ENCODE peak calls at places on chromosome 4, in ten cellular contexts. One of them, this sample, is unnamed.

GRCh38 chr4:41719417-41719816 is 29.1 kb downstream of the PHOX2B start:
- DNase-seq in HFF-Myc: no peak
- DNase-seq in BJ: no peak
- DNase-seq in right cardiac atrium: no peak
- DNase-seq in breast epithelium: no peak
- DNase-seq in MM.1S: no peak
- DNase-seq in NB4: no peak
- DNase-seq in astrocyte of the spinal cord: no peak
- DNase-seq in adrenal gland: no peak
- DNase-seq in heart left ventricle: no peak
- DNase-seq in this sample: no peak

GRCh38 chr4:10783351-10783750 is 98.8 kb upstream of the CLNK start:
- DNase-seq in NB4: no peak
- DNase-seq in adrenal gland: no peak
- DNase-seq in MM.1S: no peak
- DNase-seq in right cardiac atrium: no peak
- DNase-seq in breast epithelium: no peak
- DNase-seq in BJ: no peak
- DNase-seq in HFF-Myc: peak; percentile 10
- DNase-seq in heart left ventricle: no peak
- DNase-seq in astrocyte of the spinal cord: peak; percentile 83
- DNase-seq in this sample: peak; percentile 76

GRCh38 chr4:164509951-164510350 is 244.0 kb upstream of the SMIM31 start:
- DNase-seq in NB4: peak; percentile 61
- DNase-seq in right cardiac atrium: no peak
- DNase-seq in heart left ventricle: no peak
- DNase-seq in astrocyte of the spinal cord: no peak
- DNase-seq in adrenal gland: no peak
- DNase-seq in breast epithelium: no peak
- DNase-seq in MM.1S: no peak
- DNase-seq in BJ: no peak
- DNase-seq in HFF-Myc: no peak
- DNase-seq in this sample: no peak

GRCh38 chr4:28225005-28225404 is 1364.4 kb downstream of the STIM2 start:
- DNase-seq in right cardiac atrium: no peak
- DNase-seq in astrocyte of the spinal cord: peak; percentile 26
- DNase-seq in HFF-Myc: peak; percentile 14
- DNase-seq in NB4: peak; percentile 33
- DNase-seq in BJ: no peak
- DNase-seq in breast epithelium: no peak
- DNase-seq in MM.1S: peak; percentile 35
- DNase-seq in heart left ventricle: no peak
- DNase-seq in adrenal gland: no peak
- DNase-seq in this sample: no peak

GRCh38 chr4:173490817-173491518 is 39.1 kb downstream of the HAND2 start:
- DNase-seq in HFF-Myc: peak; percentile 41
- DNase-seq in NB4: peak; percentile 77
- DNase-seq in astrocyte of the spinal cord: peak; percentile 68
- DNase-seq in right cardiac atrium: no peak
- DNase-seq in MM.1S: no peak
- DNase-seq in breast epithelium: no peak
- DNase-seq in BJ: no peak
- DNase-seq in adrenal gland: no peak
- DNase-seq in heart left ventricle: no peak
- DNase-seq in this sample: no peak

GRCh38 chr4:186624951-186625350 is 69.6 kb upstream of the MTNR1A start:
- DNase-seq in NB4: no peak
- DNase-seq in MM.1S: no peak
- DNase-seq in breast epithelium: no peak
- DNase-seq in BJ: peak; percentile 89
- DNase-seq in right cardiac atrium: no peak
- DNase-seq in heart left ventricle: no peak
- DNase-seq in astrocyte of the spinal cord: peak; percentile 76
- DNase-seq in HFF-Myc: no peak
- DNase-seq in adrenal gland: no peak
- DNase-seq in this sample: no peak

GRCh38 chr4:95572304-95572991 is 23.7 kb upstream of the UNC5C start:
- DNase-seq in right cardiac atrium: peak; percentile 74
- DNase-seq in astrocyte of the spinal cord: peak; percentile 29
- DNase-seq in adrenal gland: no peak
- DNase-seq in MM.1S: no peak
- DNase-seq in NB4: peak; percentile 69
- DNase-seq in heart left ventricle: peak; percentile 38
- DNase-seq in breast epithelium: peak; percentile 60
- DNase-seq in HFF-Myc: no peak
- DNase-seq in BJ: no peak
- DNase-seq in this sample: no peak

GRCh38 chr4:36385951-36386561 is 104.6 kb downstream of the DTHD1 start:
- DNase-seq in MM.1S: peak; percentile 69
- DNase-seq in right cardiac atrium: no peak
- DNase-seq in BJ: no peak
- DNase-seq in astrocyte of the spinal cord: no peak
- DNase-seq in adrenal gland: no peak
- DNase-seq in HFF-Myc: no peak
- DNase-seq in breast epithelium: no peak
- DNase-seq in NB4: peak; percentile 78
- DNase-seq in heart left ventricle: peak; percentile 16
- DNase-seq in this sample: no peak

GRCh38 chr4:40308528-40309122 is 26.5 kb upstream of the CHRNA9 start:
- DNase-seq in right cardiac atrium: no peak
- DNase-seq in heart left ventricle: no peak
- DNase-seq in adrenal gland: no peak
- DNase-seq in NB4: peak; percentile 30
- DNase-seq in astrocyte of the spinal cord: no peak
- DNase-seq in breast epithelium: no peak
- DNase-seq in MM.1S: no peak
- DNase-seq in HFF-Myc: no peak
- DNase-seq in BJ: no peak
- DNase-seq in this sample: no peak

GRCh38 chr4:40307627-40308497 is 27.3 kb upstream of the CHRNA9 start:
- DNase-seq in astrocyte of the spinal cord: no peak
- DNase-seq in heart left ventricle: peak; percentile 34
- DNase-seq in NB4: peak; percentile 99
- DNase-seq in right cardiac atrium: peak; percentile 56
- DNase-seq in adrenal gland: no peak
- DNase-seq in MM.1S: peak; percentile 93
- DNase-seq in BJ: no peak
- DNase-seq in breast epithelium: no peak
- DNase-seq in HFF-Myc: no peak
- DNase-seq in this sample: no peak

GRCh38 chr4:40310225-40310624 is 24.9 kb upstream of the CHRNA9 start:
- DNase-seq in NB4: no peak
- DNase-seq in astrocyte of the spinal cord: no peak
- DNase-seq in BJ: no peak
- DNase-seq in MM.1S: peak; percentile 3
- DNase-seq in right cardiac atrium: no peak
- DNase-seq in adrenal gland: no peak
- DNase-seq in HFF-Myc: no peak
- DNase-seq in heart left ventricle: no peak
- DNase-seq in breast epithelium: no peak
- DNase-seq in this sample: no peak

GRCh38 chr4:40306991-40307390 is 28.1 kb upstream of the CHRNA9 start:
- DNase-seq in BJ: no peak
- DNase-seq in astrocyte of the spinal cord: no peak
- DNase-seq in MM.1S: peak; percentile 50
- DNase-seq in HFF-Myc: no peak
- DNase-seq in heart left ventricle: no peak
- DNase-seq in right cardiac atrium: no peak
- DNase-seq in adrenal gland: no peak
- DNase-seq in NB4: no peak
- DNase-seq in breast epithelium: no peak
- DNase-seq in this sample: no peak

GRCh38 chr4:40309250-40309774 is 25.8 kb upstream of the CHRNA9 start:
- DNase-seq in BJ: no peak
- DNase-seq in breast epithelium: peak; percentile 92
- DNase-seq in HFF-Myc: peak; percentile 53
- DNase-seq in MM.1S: peak; percentile 89
- DNase-seq in right cardiac atrium: peak; percentile 97
- DNase-seq in astrocyte of the spinal cord: peak; percentile 83
- DNase-seq in NB4: peak; percentile 91
- DNase-seq in heart left ventricle: peak; percentile 86
- DNase-seq in adrenal gland: peak; percentile 87
- DNase-seq in this sample: peak; percentile 71
- H3K4me3 ChIP-seq in BJ: no peak overlapping the region
- H3K4me3 ChIP-seq in breast epithelium: no peak overlapping the region
- H3K4me3 ChIP-seq in HFF-Myc: no peak overlapping the region
- H3K4me3 ChIP-seq in MM.1S: peak overlapping the region; percentile 59
- H3K4me3 ChIP-seq in right cardiac atrium: no peak overlapping the region
- H3K4me3 ChIP-seq in astrocyte of the spinal cord: no peak overlapping the region
- H3K4me3 ChIP-seq in NB4: no peak overlapping the region
- H3K4me3 ChIP-seq in heart left ventricle: no peak overlapping the region
- H3K4me3 ChIP-seq in adrenal gland: no peak overlapping the region
- H3K4me3 ChIP-seq in this sample: peak overlapping the region; percentile 48

DNA sequence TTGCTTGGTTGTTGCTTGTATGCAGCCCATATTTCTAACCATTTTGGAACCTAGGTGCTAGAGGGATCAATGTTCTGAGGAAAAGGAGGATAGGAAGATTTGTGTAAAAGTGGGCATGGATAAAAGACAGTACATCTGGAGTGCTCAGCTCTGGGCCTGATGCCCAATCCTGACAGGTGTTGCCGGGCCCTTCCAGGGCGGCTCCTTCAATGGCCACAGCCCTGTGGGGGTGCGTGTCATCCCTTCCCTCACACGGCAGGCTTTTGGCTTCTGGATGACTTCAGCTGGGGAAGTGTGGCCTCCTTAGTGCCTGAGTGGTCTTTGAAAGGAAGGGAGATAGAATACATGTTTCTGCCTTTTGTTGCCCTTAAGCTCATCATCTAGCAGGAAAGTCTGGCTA is 47.2 kb downstream of the NELFA start:
- DNase-seq in NB4: no peak
- DNase-seq in HFF-Myc: no peak
- DNase-seq in heart left ventricle: no peak
- DNase-seq in right cardiac atrium: no peak
- DNase-seq in astrocyte of the spinal cord: no peak
- DNase-seq in MM.1S: no peak
- DNase-seq in breast epithelium: no peak
- DNase-seq in adrenal gland: no peak
- DNase-seq in BJ: no peak
- DNase-seq in this sample: no peak
- H3K4me3 ChIP-seq in NB4: no peak overlapping the region
- H3K4me3 ChIP-seq in HFF-Myc: no peak overlapping the region
- H3K4me3 ChIP-seq in heart left ventricle: no peak overlapping the region
- H3K4me3 ChIP-seq in right cardiac atrium: no peak overlapping the region
- H3K4me3 ChIP-seq in astrocyte of the spinal cord: no peak overlapping the region
- H3K4me3 ChIP-seq in MM.1S: no peak overlapping the region
- H3K4me3 ChIP-seq in breast epithelium: no peak overlapping the region
- H3K4me3 ChIP-seq in adrenal gland: no peak overlapping the region
- H3K4me3 ChIP-seq in BJ: no peak overlapping the region
- H3K4me3 ChIP-seq in this sample: no peak overlapping the region

GRCh38 chr4:190016369-190017289 is 10.4 kb downstream of the FRG2 start:
- DNase-seq in BJ: no peak
- DNase-seq in astrocyte of the spinal cord: no peak
- DNase-seq in adrenal gland: no peak
- DNase-seq in HFF-Myc: no peak
- DNase-seq in MM.1S: no peak
- DNase-seq in heart left ventricle: no peak
- DNase-seq in NB4: no peak
- DNase-seq in breast epithelium: no peak
- DNase-seq in right cardiac atrium: no peak
- DNase-seq in this sample: peak; percentile 76
- H3K4me3 ChIP-seq in BJ: no peak overlapping the region
- H3K4me3 ChIP-seq in astrocyte of the spinal cord: no peak overlapping the region
- H3K4me3 ChIP-seq in adrenal gland: no peak overlapping the region
- H3K4me3 ChIP-seq in HFF-Myc: no peak overlapping the region
- H3K4me3 ChIP-seq in MM.1S: no peak overlapping the region
- H3K4me3 ChIP-seq in heart left ventricle: no peak overlapping the region
- H3K4me3 ChIP-seq in NB4: no peak overlapping the region
- H3K4me3 ChIP-seq in breast epithelium: no peak overlapping the region
- H3K4me3 ChIP-seq in right cardiac atrium: no peak overlapping the region
- H3K4me3 ChIP-seq in this sample: no peak overlapping the region

GRCh38 chr4:4860381-4860802 is 927 bp downstream of the MSX1 start:
- DNase-seq in HFF-Myc: no peak
- DNase-seq in MM.1S: peak; percentile 30
- DNase-seq in right cardiac atrium: no peak
- DNase-seq in adrenal gland: no peak
- DNase-seq in BJ: no peak
- DNase-seq in astrocyte of the spinal cord: peak; percentile 37
- DNase-seq in NB4: peak; percentile 51
- DNase-seq in heart left ventricle: no peak
- DNase-seq in breast epithelium: no peak
- DNase-seq in this sample: peak; percentile 94

GRCh38 chr4:4860803-4861591 is 1.5 kb downstream of the MSX1 start:
- DNase-seq in BJ: no peak
- DNase-seq in right cardiac atrium: no peak
- DNase-seq in NB4: no peak
- DNase-seq in adrenal gland: no peak
- DNase-seq in HFF-Myc: no peak
- DNase-seq in astrocyte of the spinal cord: peak; percentile 37
- DNase-seq in heart left ventricle: peak; percentile 69
- DNase-seq in MM.1S: no peak
- DNase-seq in breast epithelium: no peak
- DNase-seq in this sample: peak; percentile 98

GRCh38 chr4:4862665-4863482 is 3.4 kb downstream of the MSX1 start:
- DNase-seq in right cardiac atrium: no peak
- DNase-seq in adrenal gland: no peak
- DNase-seq in BJ: no peak
- DNase-seq in heart left ventricle: no peak
- DNase-seq in MM.1S: no peak
- DNase-seq in HFF-Myc: no peak
- DNase-seq in breast epithelium: no peak
- DNase-seq in NB4: no peak
- DNase-seq in astrocyte of the spinal cord: peak; percentile 22
- DNase-seq in this sample: no peak

GRCh38 chr4:4859799-4860380 is 425 bp downstream of the MSX1 start:
- DNase-seq in BJ: no peak
- DNase-seq in adrenal gland: peak; percentile 37
- DNase-seq in right cardiac atrium: no peak
- DNase-seq in astrocyte of the spinal cord: no peak
- DNase-seq in breast epithelium: no peak
- DNase-seq in heart left ventricle: no peak
- DNase-seq in NB4: peak; percentile 51
- DNase-seq in HFF-Myc: no peak
- DNase-seq in MM.1S: peak; percentile 39
- DNase-seq in this sample: peak; percentile 94

DNA sequence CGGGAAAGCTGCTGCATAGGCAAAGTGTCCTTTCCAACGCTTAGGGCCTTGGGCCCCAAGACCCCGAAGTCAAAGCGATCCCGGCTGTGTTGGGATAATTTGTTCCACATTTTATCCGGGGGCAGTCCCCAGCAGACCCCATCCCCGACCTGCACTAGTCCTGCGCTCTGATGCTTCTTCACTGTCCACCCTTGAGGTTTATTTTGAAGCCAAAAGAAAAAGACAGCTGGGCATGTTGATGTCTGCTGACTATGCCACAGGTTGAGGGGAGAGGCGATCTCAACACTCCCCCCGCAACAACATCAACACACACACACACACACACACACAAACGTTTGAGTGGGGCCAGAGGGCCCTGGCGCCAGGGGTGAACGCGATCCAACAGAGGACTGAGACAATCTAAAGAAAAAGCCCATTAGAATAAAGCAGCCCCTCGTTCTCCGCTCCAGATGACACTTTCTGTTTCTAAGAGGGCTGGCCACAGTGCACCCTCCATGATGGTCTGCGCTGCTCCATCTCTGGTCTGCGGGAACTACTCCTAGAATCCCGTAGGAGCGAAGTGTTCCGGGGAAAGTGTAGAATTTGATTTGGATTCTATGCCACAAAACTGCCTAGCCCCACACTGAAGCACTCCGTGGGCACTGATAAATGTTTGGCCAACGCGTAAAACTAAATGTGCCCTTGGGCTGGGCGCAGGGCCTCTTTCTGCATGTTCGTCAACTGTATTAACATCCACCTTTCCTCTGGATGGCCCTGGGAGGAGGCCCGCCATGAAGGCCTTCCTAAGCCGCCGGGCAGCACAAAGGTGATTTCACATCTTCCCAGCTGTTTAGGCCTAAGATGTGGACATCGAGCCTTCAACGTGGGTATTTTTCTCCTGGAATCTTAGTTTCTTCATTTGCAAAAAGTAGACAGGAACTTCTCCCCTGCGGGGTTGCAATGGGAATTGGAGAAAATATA is 2.4 kb downstream of the MSX1 start:
- DNase-seq in MM.1S: no peak
- DNase-seq in astrocyte of the spinal cord: peak; percentile 23
- DNase-seq in adrenal gland: no peak
- DNase-seq in breast epithelium: no peak
- DNase-seq in heart left ventricle: no peak
- DNase-seq in NB4: no peak
- DNase-seq in HFF-Myc: no peak
- DNase-seq in BJ: no peak
- DNase-seq in right cardiac atrium: no peak
- DNase-seq in this sample: no peak
- H3K4me3 ChIP-seq in MM.1S: no peak overlapping the region
- H3K4me3 ChIP-seq in astrocyte of the spinal cord: peak overlapping the region; percentile 80
- H3K4me3 ChIP-seq in adrenal gland: no peak overlapping the region
- H3K4me3 ChIP-seq in breast epithelium: peak overlapping the region; percentile 69
- H3K4me3 ChIP-seq in heart left ventricle: peak overlapping the region; percentile 95
- H3K4me3 ChIP-seq in NB4: no peak overlapping the region
- H3K4me3 ChIP-seq in HFF-Myc: peak overlapping the region; percentile 89
- H3K4me3 ChIP-seq in BJ: peak overlapping the region; percentile 69
- H3K4me3 ChIP-seq in right cardiac atrium: peak overlapping the region; percentile 75
- H3K4me3 ChIP-seq in this sample: peak overlapping the region; percentile 93

This sample was measured in osteoblast.